ENCODE peak calls at places on chromosomes 11 and 22, in seven cellular contexts. S is mammary epithelial cell, G is endothelial cell of umbilical vein, O is HCT116, I is GM23248, K is SK-N-SH, N is IMR-90. U is an unnamed sample.

GRCh38 chr11:65650547-65651338 is 12.0 kb downstream of the RELA start:
- DNase-seq in O (no peak), K (no peak), S (peak; percentile 40), N (no peak), I (no peak), G (no peak), U (no peak)

GRCh38 chr22:41561788-41562187 is 978 bp downstream of the CSDC2 start:
- DNase-seq in N (no peak), I (no peak), S (no peak), O (no peak), G (no peak), K (no peak), U (no peak)

GRCh38 chr11:65187971-65188461 is 6.3 kb downstream of the CAPN1 start:
- DNase-seq in N (no peak), G (no peak), O (no peak), S (no peak), I (no peak), K (no peak), U (no peak)

GRCh38 chr11:26858098-26858497 is 135.8 kb upstream of the FIBIN start:
- DNase-seq in I (no peak), O (no peak), S (no peak), G (no peak), N (no peak), K (no peak), U (no peak)

GRCh38 chr11:45489281-45489906 is 176.0 kb downstream of the CHST1 start:
- DNase-seq in I (no peak), S (no peak), N (no peak), O (no peak), K (no peak), G (no peak), U (no peak)

GRCh38 chr22:32737811-32738210 is 63.7 kb upstream of the TIMP3 start:
- DNase-seq in I (no peak), N (peak; percentile 23), G (no peak), K (no peak), O (no peak), S (no peak), U (no peak)

GRCh38 chr11:27497284-27497866 is 9.2 kb downstream of the LIN7C start:
- DNase-seq in S (peak; percentile 13), G (peak; percentile 43), O (no peak), I (peak; percentile 63), N (peak; percentile 27), K (peak; percentile 21), U (no peak)

GRCh38 chr22:37157516-37158289 is 8.0 kb upstream of the IL2RB start:
- DNase-seq in O (peak; percentile 56), G (no peak), I (peak; percentile 73), K (no peak), S (peak; percentile 63), N (peak; percentile 31), U (no peak)

GRCh38 chr11:8294251-8294935 is 30.7 kb upstream of the LMO1 start:
- DNase-seq in K (no peak), I (no peak), S (no peak), N (no peak), G (no peak), O (no peak), U (peak; percentile 0)

GRCh38 chr11:2928605-2929510 is at the start of gene PHLDA2:
- DNase-seq in N (peak; percentile 85), O (peak; percentile 41), G (peak; percentile 59), K (peak; percentile 74), S (peak; percentile 74), I (peak; percentile 92), U (peak; percentile 64)

GRCh38 chr11:40302669-40303068 is 1156.8 kb downstream of the LRRC4C start:
- DNase-seq in N (peak; percentile 46), S (no peak), K (no peak), G (peak; percentile 71), O (no peak), I (no peak), U (no peak)

GRCh38 chr11:106482920-106483761 is 405.7 kb downstream of the AASDHPPT start:
- DNase-seq in G (peak; percentile 49), K (no peak), O (no peak), I (peak; percentile 49), N (peak; percentile 84), S (peak; percentile 66), U (peak; percentile 37)

GRCh38 chr11:1912314-1912878 is 7.1 kb upstream of the TNNT3 start:
- DNase-seq in O (no peak), G (no peak), K (no peak), N (no peak), S (no peak), I (no peak), U (no peak)

GRCh38 chr11:22703040-22703439 is 36.6 kb downstream of the GAS2 start:
- DNase-seq in G (peak; percentile 93), O (peak; percentile 28), I (peak; percentile 34), K (no peak), S (peak; percentile 71), N (peak; percentile 77), U (peak; percentile 3)

GRCh38 chr11:6653055-6653454 is 2.6 kb downstream of the DCHS1 start:
- DNase-seq in G (no peak), S (no peak), O (no peak), N (no peak), K (no peak), I (no peak), U (no peak)

GRCh38 chr11:19711911-19712280 is 741 bp upstream of the NAV2 start:
- DNase-seq in S (peak; percentile 58), O (no peak), G (no peak), K (no peak), I (peak; percentile 62), N (no peak), U (peak; percentile 72)

GRCh38 chr11:19055905-19056304 is 4.6 kb downstream of the MRGPRX2 start:
- DNase-seq in G (no peak), K (no peak), S (no peak), N (no peak), I (no peak), O (no peak), U (no peak)

GRCh38 chr22:50705219-50705691 is 32.6 kb downstream of the SHANK3 start:
- DNase-seq in G (peak; percentile 52), O (no peak), N (peak; percentile 70), K (peak; percentile 88), S (no peak), I (no peak), U (peak; percentile 98)

GRCh38 chr11:45106006-45106405 is 40.4 kb upstream of the PRDM11 start:
- DNase-seq in K (no peak), N (no peak), O (no peak), I (no peak), S (no peak), G (no peak), U (no peak)

GRCh38 chr11:2217211-2218081 is 45.8 kb upstream of the TH start:
- DNase-seq in S (no peak), I (no peak), G (no peak), K (peak; percentile 19), O (no peak), N (no peak), U (no peak)

GRCh38 chr11:112470355-112470754 is 209.7 kb upstream of the PLET1 start:
- DNase-seq in K (no peak), S (no peak), I (peak; percentile 36), O (no peak), N (peak; percentile 4), G (no peak), U (no peak)

GRCh38 chr22:17501679-17502285 is 61.5 kb upstream of the SLC25A18 start:
- DNase-seq in G (peak; percentile 79), I (peak; percentile 70), O (peak; percentile 69), N (peak; percentile 66), K (peak; percentile 69), S (peak; percentile 53), U (peak; percentile 67)
- H2AFZ ChIP-seq in G (no peak overlapping the region), I (no peak overlapping the region), O (no peak overlapping the region), N (no peak overlapping the region), K (no peak overlapping the region), S (no peak overlapping the region), U (no peak overlapping the region)

GRCh38 chr22:47605441-47605840 is 843.0 kb downstream of the TBC1D22A start:
- DNase-seq in O (no peak), K (peak; percentile 62), I (no peak), G (no peak), N (no peak), S (no peak), U (no peak)
- H3K9me3 ChIP-seq in O (no peaks in the 10 kb centered on the region), K (no peaks in the 10 kb centered on the region), I (no peaks in the 10 kb centered on the region), G (peaks cover 8% of the 10 kb centered on the region), N (peaks cover 46% of the 10 kb centered on the region), S (peaks cover 49% of the 10 kb centered on the region), U (no peaks in the 10 kb centered on the region)

DNA sequence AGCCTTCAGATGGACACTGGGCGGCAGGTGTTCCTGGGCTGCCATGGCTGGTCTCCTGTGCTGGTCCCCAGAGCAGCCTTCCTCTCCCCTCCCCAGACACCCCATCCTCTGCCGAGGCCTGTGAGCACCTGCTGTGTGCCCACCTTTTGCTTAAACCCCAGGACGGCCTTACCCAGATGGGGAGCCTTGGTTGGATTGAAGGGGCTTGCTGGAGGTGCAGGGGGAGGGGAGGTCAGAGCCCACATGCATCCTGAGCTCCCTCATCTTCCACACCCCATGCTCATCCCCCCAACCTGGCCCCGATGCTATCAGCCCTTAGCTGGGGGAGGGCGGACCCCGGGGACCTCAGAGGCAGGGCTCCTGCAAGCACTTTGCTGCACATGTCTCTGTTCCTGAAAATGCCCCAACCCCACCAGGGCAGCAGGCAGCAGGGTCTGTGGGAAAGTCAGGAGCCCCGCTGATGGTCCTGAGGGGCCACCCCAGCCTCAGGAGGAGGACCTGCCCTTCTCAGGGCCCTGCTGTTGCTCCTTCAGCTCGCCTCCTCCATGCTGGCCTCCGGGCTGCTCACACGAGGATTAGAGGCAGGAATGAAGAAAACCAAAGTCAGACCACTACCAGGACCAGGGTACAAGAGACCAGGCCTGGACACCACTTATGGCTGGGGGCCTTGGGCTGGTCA is 41.6 kb upstream of the CCDC188 start:
- DNase-seq in S (no peak), K (no peak), G (no peak), N (no peak), I (no peak), O (no peak), U (no peak)
- H3K9ac ChIP-seq in S (no peak overlapping the region), K (no peak overlapping the region), G (no peak overlapping the region), N (no peak overlapping the region), I (no peak overlapping the region), O (no peak overlapping the region), U (no peak overlapping the region)

GRCh38 chr22:48235744-48236143 is 1473.3 kb downstream of the TBC1D22A start:
- DNase-seq in O (no peak), G (no peak), I (no peak), N (no peak), K (no peak), S (no peak), U (no peak)

GRCh38 chr22:48234011-48234410 is 1471.6 kb downstream of the TBC1D22A start:
- DNase-seq in I (no peak), O (no peak), N (no peak), K (no peak), S (no peak), G (no peak), U (no peak)

GRCh38 chr22:48238018-48238915 is 1475.8 kb downstream of the TBC1D22A start:
- DNase-seq in S (no peak), G (no peak), I (no peak), O (no peak), N (no peak), K (no peak), U (no peak)

GRCh38 chr22:48237466-48237865 is 1475.0 kb downstream of the TBC1D22A start:
- DNase-seq in G (no peak), I (no peak), K (no peak), O (no peak), S (no peak), N (no peak), U (no peak)

DNA sequence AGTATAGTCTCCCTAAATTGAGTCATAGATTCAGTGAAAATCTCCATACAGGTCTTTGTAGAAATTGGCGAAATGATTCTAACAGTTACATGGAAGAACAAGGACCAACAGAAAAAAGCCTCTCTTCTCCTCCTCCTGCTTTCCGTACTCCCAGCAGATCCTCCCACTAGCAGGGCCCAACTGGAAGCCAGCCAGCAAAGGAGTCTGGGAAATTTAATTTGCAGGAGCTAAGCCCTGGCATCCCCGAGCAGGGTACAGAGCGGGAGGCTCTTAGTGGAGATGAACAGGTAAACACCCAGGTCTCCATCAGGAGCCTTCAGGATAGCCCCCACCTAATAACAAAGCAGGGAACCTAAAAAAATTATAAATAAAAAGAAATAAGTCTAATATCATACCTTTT is 1473.8 kb downstream of the TBC1D22A start:
- DNase-seq in O (no peak), K (no peak), I (no peak), N (no peak), S (no peak), G (no peak), U (no peak)
- H2AFZ ChIP-seq in O (no peak overlapping the region), K (no peak overlapping the region), I (no peak overlapping the region), N (no peak overlapping the region), S (no peak overlapping the region), G (no peak overlapping the region), U (no peak overlapping the region)

U was measured in neural progenitor cell.